ENCODE peak calls at places on chromosomes 16 and 17, in ten cellular contexts. X is ACHN; Y is CD4-positive, alpha-beta memory T cell; M is pancreas; L is H54; F is H4; E is suprapubic skin; Q is neural crest cell; B is activated effector memory CD4-positive, alpha-beta T cell treated with Interleukin-2 at 50 U/mL for 16 hours; Z is GM19239. O is an unnamed sample.

GRCh38 chr16:19031738-19032137 is 35.7 kb upstream of the COQ7 start:
- DNase-seq in X (no peak), B (no peak), Y (no peak), M (no peak), E (no peak), L (no peak), Z (no peak), F (no peak), Q (no peak), O (no peak)

GRCh38 chr17:51091635-51092034 is 29.0 kb downstream of the SPAG9 start:
- DNase-seq in M (no peak), B (no peak), L (no peak), X (no peak), E (no peak), F (no peak), Z (no peak), Y (no peak), Q (no peak), O (no peak)

GRCh38 chr16:84999857-85000480 is 11.4 kb downstream of the ZDHHC7 start:
- DNase-seq in M (no peak), Z (no peak), E (no peak), L (no peak), F (no peak), X (no peak), Y (no peak), Q (no peak), B (no peak), O (no peak)

GRCh38 chr16:69188716-69189115 is 1.8 kb downstream of the SNTB2 start:
- DNase-seq in Y (no peak), B (no peak), X (peak), Q (no peak), Z (no peak), L (no peak), E (no peak), F (no peak), M (no peak), O (no peak)

GRCh38 chr16:48054881-48055601 is 100.8 kb downstream of the ABCC12 start:
- DNase-seq in X (peak), Z (peak), B (no peak), Q (peak), M (peak), F (peak), E (no peak), Y (no peak), L (peak), O (peak)

GRCh38 chr16:5505093-5505887 is 407.7 kb upstream of the EEF2KMT start:
- DNase-seq in E (no peak), F (no peak), Y (no peak), B (no peak), Q (no peak), L (no peak), X (no peak), M (no peak), Z (no peak), O (no peak)

GRCh38 chr17:77815127-77815905 is 143.2 kb upstream of the TNRC6C start:
- DNase-seq in M (no peak), Y (no peak), B (no peak), F (no peak), E (no peak), L (no peak), X (no peak), Q (no peak), Z (no peak), O (no peak)

GRCh38 chr17:27457731-27458523 is 1.7 kb downstream of the KSR1 start:
- DNase-seq in F (no peak), E (no peak), X (no peak), Y (no peak), Z (no peak), Q (peak), L (no peak), M (no peak), B (no peak), O (no peak)

GRCh38 chr17:78865682-78866390 is 25.2 kb upstream of the USP36 start:
- DNase-seq in E (peak), M (peak), Y (no peak), B (peak), Q (peak), X (peak), Z (peak), F (peak), L (peak), O (peak)

GRCh38 chr16:69089091-69089912 is 16.2 kb upstream of the HAS3 start:
- DNase-seq in X (peak), Q (no peak), F (no peak), E (no peak), Y (no peak), Z (no peak), M (peak), B (no peak), L (no peak), O (no peak)